ENCODE peak calls at places on chromosome 17, in ten cellular contexts. N is CD8-positive, alpha-beta T cell; Y is hypothalamus; A is M059J; F is ACHN; S is GM12865; I is GM03348; L is testis; V is astrocyte of the hippocampus; E is heart right ventricle. U is an unnamed sample.

GRCh38 chr17:73210002-73210678 is 17.3 kb downstream of the COG1 start:
- DNase-seq in L (no peak), E (no peak), A (peak), N (no peak), I (peak), V (no peak), F (peak), S (no peak), Y (no peak), U (peak)

GRCh38 chr17:7882068-7882467 is 6.5 kb upstream of the CHD3 start:
- DNase-seq in N (no peak), L (no peak), I (no peak), A (no peak), F (no peak), E (no peak), Y (no peak), S (no peak), V (no peak), U (peak)

GRCh38 chr17:17551361-17551760 is 40.1 kb downstream of the PEMT start:
- DNase-seq in V (peak), F (no peak), L (peak), S (no peak), A (no peak), N (no peak), I (peak), E (peak), Y (no peak), U (no peak)

GRCh38 chr17:68509151-68510057 is 2.8 kb upstream of the PRKAR1A start:
- DNase-seq in E (peak), L (peak), S (peak), A (peak), I (no peak), Y (no peak), V (no peak), F (no peak), N (peak), U (peak)

GRCh38 chr17:20174588-20175265 is 165.6 kb downstream of the SPECC1 start:
- DNase-seq in V (peak), F (peak), I (peak), Y (no peak), L (no peak), E (no peak), N (no peak), S (no peak), A (peak), U (no peak)

GRCh38 chr17:63519972-63520882 is 2.9 kb upstream of the KCNH6 start:
- DNase-seq in I (no peak), F (peak), V (no peak), A (no peak), E (no peak), N (no peak), L (no peak), S (no peak), Y (no peak), U (peak)

GRCh38 chr17:78197147-78197830 is 10.1 kb downstream of the AFMID start:
- DNase-seq in S (no peak), F (no peak), E (no peak), N (no peak), Y (peak), I (no peak), L (no peak), V (peak), A (no peak), U (no peak)

GRCh38 chr17:79942591-79943353 is 92.9 kb downstream of the TBC1D16 start:
- DNase-seq in I (no peak), L (no peak), A (peak), N (no peak), Y (no peak), E (peak), F (peak), V (peak), S (peak), U (no peak)

GRCh38 chr17:77995146-77995852 is 36.8 kb downstream of the TNRC6C start:
- DNase-seq in N (no peak), A (no peak), V (no peak), Y (no peak), L (no peak), F (no peak), S (no peak), I (no peak), E (peak), U (no peak)

U was measured in DMS53.